ENCODE peak calls at places on chromosomes 4 and X, in six cellular contexts. W is H1; T is activated CD8-positive, alpha-beta T cell treated with anti-CD3 and anti-CD28 coated beads for 36 hours; K is neural progenitor cell; L is ovary; H is cardiac muscle cell. Q is an unnamed sample.

GRCh38 chr4:1321946-1322650 is 24.9 kb upstream of the UVSSA start:
- DNase-seq in W (no peak), T (no peak), K (no peak), L (no peak), H (no peak), Q (no peak)

GRCh38 chrX:133171962-133172708 is 46.0 kb downstream of the TFDP3 start:
- DNase-seq in W (no peak), T (no peak), K (peak; percentile 16), L (no peak), H (peak; percentile 41), Q (peak; percentile 2)

GRCh38 chrX:44071847-44072545 is 98.8 kb upstream of the NDP start:
- DNase-seq in W (no peak), T (no peak), K (no peak), L (no peak), H (no peak), Q (peak; percentile 6)

GRCh38 chrX:9207142-9207541 is 173.2 kb upstream of the FAM9B start:
- DNase-seq in W (no peak), T (no peak), K (no peak), L (peak; percentile 65), H (no peak), Q (no peak)

GRCh38 chr4:102405706-102406510 is 60.6 kb upstream of the SLC39A8 start:
- DNase-seq in W (no peak), T (no peak), K (peak; percentile 1), L (no peak), H (no peak), Q (no peak)

GRCh38 chrX:43386872-43387271 is 269.2 kb upstream of the MAOA start:
- DNase-seq in W (no peak), T (peak; percentile 2), K (no peak), L (no peak), H (no peak), Q (no peak)

GRCh38 chr4:168383510-168383909 is 65.0 kb upstream of the DDX60 start:
- DNase-seq in W (no peak), T (no peak), K (no peak), L (no peak), H (peak; percentile 29), Q (no peak)

GRCh38 chr4:96675916-96676315 is 836.0 kb downstream of the PDHA2 start:
- DNase-seq in W (no peak), T (no peak), K (no peak), L (no peak), H (no peak), Q (no peak)

GRCh38 chr4:87857789-87858188 is 25.0 kb downstream of the MEPE start:
- DNase-seq in W (no peak), T (no peak), K (no peak), L (no peak), H (no peak), Q (no peak)

GRCh38 chrX:140433582-140433981 is 71.3 kb downstream of the SOX3 start:
- DNase-seq in W (no peak), T (no peak), K (no peak), L (no peak), H (no peak), Q (no peak)

GRCh38 chr4:182206916-182207315 is 36.3 kb upstream of the TENM3 start:
- DNase-seq in W (no peak), T (no peak), K (peak; percentile 17), L (no peak), H (no peak), Q (no peak)

GRCh38 chrX:17860179-17860780 is 818 bp downstream of the RAI2 start:
- DNase-seq in W (no peak), T (peak; percentile 8), K (peak; percentile 39), L (peak; percentile 73), H (peak; percentile 20), Q (no peak)

GRCh38 chr4:6548201-6548881 is 26.6 kb upstream of the MAN2B2 start:
- DNase-seq in W (peak; percentile 27), T (no peak), K (peak; percentile 81), L (peak; percentile 42), H (peak; percentile 62), Q (peak; percentile 56)

GRCh38 chrX:47232803-47233332 is at the start of gene USP11:
- DNase-seq in W (no peak), T (peak; percentile 74), K (peak; percentile 83), L (peak; percentile 78), H (peak; percentile 75), Q (no peak)

GRCh38 chr4:4368821-4369580 is 17.9 kb upstream of the NSG1 start:
- DNase-seq in W (no peak), T (no peak), K (no peak), L (peak; percentile 79), H (no peak), Q (no peak)

GRCh38 chr4:153595894-153596601 is 88.0 kb upstream of the TLR2 start:
- DNase-seq in W (no peak), T (no peak), K (no peak), L (no peak), H (no peak), Q (no peak)

Q was measured in H54.